ENCODE peak calls at places on chromosome 2, in four cellular contexts. Z, R, X and B are unnamed samples.
A peak's percentile ranks its signal among the peaks of the same experiment; 100 is the strongest.

GRCh38 chr2:147182260-147182659 is 662.6 kb upstream of the ACVR2A start:
- DNase-seq in Z (no peak), R (no peak), X (no peak), B (peak; percentile 84)

GRCh38 chr2:26846334-26846863 is 1.5 kb upstream of the DPYSL5 start:
- DNase-seq in Z (peak; percentile 64), R (peak; percentile 73), X (peak; percentile 61), B (no peak)

GRCh38 chr2:168717790-168718502 is 84.5 kb upstream of the NOSTRIN start:
- DNase-seq in Z (no peak), R (no peak), X (no peak), B (no peak)

GRCh38 chr2:240648155-240648649 is 22.9 kb downstream of the GPR35 start:
- DNase-seq in Z (no peak), R (no peak), X (no peak), B (no peak)

GRCh38 chr2:51000849-51001617 is 30.9 kb downstream of the NRXN1 start:
- DNase-seq in Z (no peak), R (peak; percentile 54), X (no peak), B (no peak)

GRCh38 chr2:238719641-238720040 is 128.2 kb upstream of the TWIST2 start:
- DNase-seq in Z (no peak), R (no peak), X (no peak), B (no peak)

GRCh38 chr2:20170646-20171250 is 54.2 kb downstream of the SDC1 start:
- DNase-seq in Z (no peak), R (no peak), X (no peak), B (no peak)

GRCh38 chr2:25123682-25124081 is 44.7 kb downstream of the POMC start:
- DNase-seq in Z (no peak), R (no peak), X (no peak), B (no peak)

GRCh38 chr2:218834685-218835084 is 3.1 kb upstream of the PRKAG3 start:
- DNase-seq in Z (no peak), R (no peak), X (no peak), B (no peak)

GRCh38 chr2:37156857-37157714 is at the start of gene EIF2AK2:
- DNase-seq in Z (peak; percentile 29), R (peak; percentile 65), X (peak; percentile 84), B (no peak)

GRCh38 chr2:130835766-130836015 is 1.0 kb upstream of the ARHGEF4 start:
- DNase-seq in Z (no peak), R (no peak), X (no peak), B (no peak)

GRCh38 chr2:124027182-124027581 is 2.1 kb downstream of the CNTNAP5 start:
- DNase-seq in Z (no peak), R (peak; percentile 67), X (peak; percentile 64), B (peak; percentile 9)

GRCh38 chr2:55235724-55236538 is 3.4 kb downstream of the RPS27A start:
- DNase-seq in Z (no peak), R (no peak), X (no peak), B (no peak)

GRCh38 chr2:222884114-222884764 is 23.4 kb downstream of the ACSL3 start:
- DNase-seq in Z (no peak), R (no peak), X (no peak), B (no peak)

DNA sequence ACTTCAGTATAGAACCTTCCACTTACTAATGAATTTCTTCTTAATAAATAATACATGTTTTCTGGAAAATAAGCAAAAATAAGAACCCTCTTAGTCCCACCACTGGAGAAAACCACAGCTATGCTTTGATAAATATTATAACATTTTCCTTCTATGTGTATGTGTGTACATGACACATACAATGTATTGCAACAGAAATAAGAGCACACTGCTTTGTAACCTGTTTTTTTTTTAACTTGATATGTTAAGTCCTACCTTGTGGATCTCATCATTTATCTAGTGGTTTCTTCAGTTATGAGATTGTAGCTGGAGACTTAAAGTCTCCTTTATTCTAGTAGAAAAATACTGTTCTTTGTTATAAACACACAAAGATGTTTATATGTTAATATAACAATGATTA is 17.2 kb downstream of the INPP1 start:
- DNase-seq in Z (no peak), R (no peak), X (no peak), B (no peak)
- TF ChIP-seq ZNF274 in Z (no peak), R (no peak), X (no peak), B (no peak)

DNA sequence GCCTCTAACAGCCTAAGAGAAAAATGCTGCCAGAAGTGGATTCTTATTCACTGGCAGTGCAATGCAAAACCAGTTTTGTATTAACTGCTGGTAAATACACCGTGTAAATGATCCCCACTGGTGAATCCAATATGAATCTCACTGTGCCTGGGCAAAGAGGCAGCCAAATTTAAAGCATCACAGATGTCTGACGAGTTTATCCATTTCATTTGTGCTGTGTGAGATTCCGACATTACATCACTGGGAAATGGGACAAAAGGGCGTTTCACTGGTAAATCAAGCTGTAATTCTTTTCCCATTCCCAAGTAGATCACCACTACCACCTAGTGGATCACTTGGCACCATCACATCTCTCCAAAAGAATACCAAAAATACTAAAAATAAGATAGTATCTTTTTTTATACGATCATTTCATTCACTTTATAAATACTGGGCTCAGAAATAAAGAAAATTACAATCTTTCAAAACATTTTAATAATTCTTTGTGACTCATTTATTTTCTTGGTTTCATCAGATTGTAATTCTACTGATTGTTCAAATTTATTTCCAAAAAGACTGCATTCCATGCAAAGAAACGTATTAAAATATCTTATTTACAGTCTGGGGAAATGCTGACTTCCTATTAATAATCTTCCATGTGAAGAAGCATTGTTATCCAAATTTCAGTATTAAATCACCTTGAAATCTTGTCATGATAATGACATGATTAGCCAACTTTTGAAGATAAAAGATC is 125.6 kb downstream of the GRB14 start:
- DNase-seq in Z (peak; percentile 23), R (peak; percentile 33), X (peak; percentile 65), B (no peak)
- TF ChIP-seq ZNF274 in Z (no peak), R (no peak), X (no peak), B (no peak)

DNA sequence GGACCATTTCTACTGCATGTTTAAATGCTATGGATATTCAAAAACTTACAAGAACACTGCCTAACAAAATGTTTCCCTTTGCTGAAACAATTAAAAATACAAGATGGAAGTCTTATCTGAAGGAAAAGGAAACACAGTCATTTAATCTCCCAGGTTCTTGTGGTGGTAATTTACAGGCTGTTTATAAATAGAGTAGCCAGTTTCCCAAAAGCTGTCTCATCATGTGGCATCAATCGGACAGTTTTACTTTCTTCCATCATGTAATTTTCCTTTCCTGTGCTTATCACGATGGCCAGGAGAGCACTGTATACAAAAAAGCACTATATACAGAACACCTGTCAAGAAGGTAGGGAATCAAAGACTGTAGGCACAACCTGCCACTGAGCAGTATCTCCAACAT is 368.0 kb downstream of the ZEB2 start:
- DNase-seq in Z (no peak), R (no peak), X (no peak), B (no peak)
- TF ChIP-seq ZNF274 in Z (no peak), R (no peak), X (no peak), B (no peak)

DNA sequence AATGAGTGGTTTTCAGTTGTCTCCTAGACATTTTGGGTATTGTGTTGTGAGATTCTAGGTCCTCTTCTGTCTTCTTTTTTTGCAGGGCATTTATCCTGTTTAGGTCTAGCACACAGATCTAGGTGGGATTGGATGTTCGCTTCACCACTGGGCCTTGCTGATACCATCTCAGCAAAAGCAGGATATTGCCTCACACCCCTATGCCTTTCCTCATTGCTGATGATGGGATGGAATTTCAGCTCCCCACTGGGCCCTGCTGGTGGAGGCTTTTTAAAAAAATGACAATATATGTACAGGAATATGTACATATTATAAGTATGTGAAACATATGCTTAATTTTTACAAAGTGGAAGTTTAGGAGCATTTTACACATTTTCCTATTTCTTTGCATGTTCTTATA is 5.4 kb upstream of the TOGARAM2 start:
- DNase-seq in Z (no peak), R (no peak), X (no peak), B (no peak)
- TF ChIP-seq ZNF274 in Z (no peak), R (no peak), X (no peak), B (no peak)